ENCODE peak calls at places on chromosome 12, in six cellular contexts. T is colonic mucosa, Z is left ventricle myocardium inferior, U is mucosa of descending colon, I is Panc1, A is cardiac muscle cell. K is an unnamed sample.
A peak's percentile ranks its signal among the peaks of the same experiment; 100 is the strongest.

GRCh38 chr12:10554971-10555481 is 49.3 kb downstream of the EIF2S3B start:
- DNase-seq in A (no peak), U (no peak), Z (no peak), T (no peak), I (no peak), K (no peak)

GRCh38 chr12:12839886-12840285 is 26.7 kb downstream of the DDX47 start:
- DNase-seq in U (peak; percentile 90), I (peak; percentile 65), A (peak; percentile 68), Z (no peak), T (peak; percentile 88), K (peak; percentile 67)

GRCh38 chr12:43648636-43649035 is 96.6 kb upstream of the ADAMTS20 start:
- DNase-seq in A (no peak), I (no peak), T (no peak), Z (no peak), U (no peak), K (no peak)

GRCh38 chr12:14920475-14921126 is 17.7 kb downstream of the ERP27 start:
- DNase-seq in T (no peak), Z (no peak), A (no peak), I (no peak), U (no peak), K (no peak)

GRCh38 chr12:20212036-20212435 is 156.3 kb upstream of the PDE3A start:
- DNase-seq in Z (no peak), U (no peak), A (peak; percentile 72), T (no peak), I (no peak), K (no peak)

GRCh38 chr12:96233941-96234461 is 39.8 kb downstream of the ELK3 start:
- DNase-seq in A (peak; percentile 98), T (peak; percentile 73), I (no peak), Z (peak; percentile 92), U (peak; percentile 64), K (peak; percentile 97)

GRCh38 chr12:60263146-60263545 is 667.3 kb downstream of the SLC16A7 start:
- DNase-seq in U (no peak), I (no peak), Z (no peak), T (no peak), A (no peak), K (no peak)

GRCh38 chr12:92961949-92962348 is 32.9 kb upstream of the EEA1 start:
- DNase-seq in T (no peak), Z (no peak), U (no peak), I (no peak), A (no peak), K (no peak)

GRCh38 chr12:47652491-47653234 is 53.2 kb downstream of the RPAP3 start:
- DNase-seq in A (no peak), T (peak; percentile 25), U (peak; percentile 15), Z (peak; percentile 18), I (no peak), K (no peak)

GRCh38 chr12:42967850-42968249 is 378.3 kb upstream of the PRICKLE1 start:
- DNase-seq in U (no peak), T (no peak), Z (no peak), I (no peak), A (no peak), K (no peak)

GRCh38 chr12:95446511-95446910 is 27.4 kb upstream of the METAP2 start:
- DNase-seq in A (peak; percentile 62), T (peak; percentile 70), I (no peak), U (peak; percentile 62), Z (peak; percentile 46), K (peak; percentile 60)

GRCh38 chr12:92244036-92244435 is 98.4 kb upstream of the BTG1 start:
- DNase-seq in A (peak; percentile 76), Z (no peak), T (peak; percentile 24), I (no peak), U (peak; percentile 12), K (no peak)

GRCh38 chr12:109815225-109815624 is 18.0 kb downstream of the TRPV4 start:
- DNase-seq in Z (no peak), U (no peak), T (no peak), A (no peak), I (no peak), K (no peak)

GRCh38 chr12:124713436-124714082 is 146.1 kb upstream of the NCOR2 start:
- DNase-seq in I (no peak), T (peak; percentile 45), A (peak; percentile 89), U (peak; percentile 59), Z (no peak), K (peak; percentile 82)

GRCh38 chr12:95218852-95219171 is 1.2 kb downstream of the VEZT start:
- DNase-seq in Z (no peak), I (no peak), A (no peak), T (peak; percentile 56), U (peak; percentile 47), K (no peak)

GRCh38 chr12:124422142-124422569 is 127.3 kb downstream of the RFLNA start:
- DNase-seq in U (peak; percentile 85), T (peak; percentile 82), I (no peak), A (no peak), Z (no peak), K (no peak)

GRCh38 chr12:50763637-50764115 is at the start of gene ATF1:
- DNase-seq in U (peak; percentile 93), A (peak; percentile 96), I (peak; percentile 61), T (peak; percentile 90), Z (peak; percentile 91), K (peak; percentile 93)

GRCh38 chr12:108646597-108647190 is 13.0 kb upstream of the SELPLG start:
- DNase-seq in Z (no peak), T (no peak), A (no peak), I (no peak), U (no peak), K (no peak)

GRCh38 chr12:108645686-108646596 is 12.2 kb upstream of the SELPLG start:
- DNase-seq in I (no peak), Z (no peak), A (no peak), U (no peak), T (no peak), K (no peak)

GRCh38 chr12:108647936-108648287 is 14.2 kb upstream of the SELPLG start:
- DNase-seq in U (no peak), Z (no peak), A (no peak), T (no peak), I (no peak), K (no peak)

GRCh38 chr12:108648371-108648770 is 14.7 kb upstream of the SELPLG start:
- DNase-seq in A (no peak), T (no peak), Z (no peak), U (no peak), I (no peak), K (no peak)

DNA sequence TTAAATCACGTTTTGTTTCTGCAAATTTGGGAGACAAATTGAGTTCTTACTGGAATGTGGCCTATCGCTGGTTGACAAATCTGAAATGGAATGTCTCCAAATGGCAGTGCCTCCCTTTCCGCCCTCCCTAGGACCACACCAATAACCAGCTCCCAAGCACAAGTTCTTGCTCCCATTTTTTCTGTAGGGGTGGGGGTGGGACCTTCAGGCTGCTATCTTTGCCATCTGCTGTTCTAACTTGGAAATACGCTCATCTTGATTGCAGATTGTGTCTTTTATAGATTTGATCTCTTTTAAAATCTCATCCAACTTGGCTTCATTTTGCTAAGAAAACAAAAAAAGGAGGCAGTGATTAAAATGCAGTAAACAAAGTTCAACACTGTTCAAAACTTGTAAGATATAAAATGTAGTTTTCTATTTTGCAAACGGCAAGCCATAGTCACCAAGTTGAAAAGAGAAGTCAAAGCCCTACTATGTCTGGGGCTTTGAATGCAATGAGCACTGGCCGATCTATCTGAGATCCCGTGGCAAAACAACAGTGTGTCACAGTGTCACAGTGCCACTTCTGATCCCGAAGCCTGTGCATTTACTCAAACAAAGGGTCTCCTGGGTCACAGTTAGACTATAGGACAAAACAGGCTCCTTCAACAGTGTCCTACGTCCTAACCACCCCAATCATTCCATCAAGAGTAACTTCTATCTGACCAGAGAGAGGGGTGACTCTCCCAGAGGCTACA is 13.7 kb upstream of the SELPLG start:
- DNase-seq in T (no peak), U (no peak), I (no peak), Z (no peak), A (no peak), K (no peak)
- H3K4me1 ChIP-seq in T (no peaks in the 10 kb centered on the region), U (no peaks in the 10 kb centered on the region), I (peaks cover 3% of the 10 kb centered on the region), Z (peaks cover 81% of the 10 kb centered on the region), A (peaks cover 7% of the 10 kb centered on the region), K (no peaks in the 10 kb centered on the region)

DNA sequence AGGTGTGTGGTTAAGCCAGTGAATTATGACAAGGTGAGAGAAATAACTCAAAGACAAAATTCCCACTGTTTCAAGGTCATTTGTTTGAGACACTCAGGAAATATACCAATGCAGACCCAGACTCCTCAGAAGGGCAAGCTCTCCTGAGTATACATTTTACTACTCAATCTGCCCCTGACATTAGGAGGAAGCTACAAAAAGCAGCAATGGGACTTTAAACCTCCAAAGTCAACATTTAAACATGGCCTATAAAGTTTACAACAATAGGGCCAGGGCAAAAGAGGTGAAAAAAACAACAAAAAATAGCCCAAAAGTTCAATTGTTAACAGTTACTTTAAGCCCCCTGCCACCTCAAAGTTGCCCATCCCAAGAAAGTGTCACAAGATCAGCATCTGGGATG is 19.5 kb upstream of the PEX5 start:
- DNase-seq in I (no peak), Z (no peak), A (no peak), T (no peak), U (no peak), K (no peak)
- H3K9me3 ChIP-seq in I (peaks cover 12% of the 10 kb centered on the region), Z (peaks cover 42% of the 10 kb centered on the region), A (no peaks in the 10 kb centered on the region), T (no peaks in the 10 kb centered on the region), U (peaks cover 32% of the 10 kb centered on the region), K (peaks cover 14% of the 10 kb centered on the region)

GRCh38 chr12:121092034-121092433 is 40.6 kb upstream of the P2RX7 start:
- DNase-seq in T (no peak), Z (no peak), A (no peak), I (no peak), U (no peak), K (peak; percentile 30)

GRCh38 chr12:121099779-121100178 is 32.9 kb upstream of the P2RX7 start:
- DNase-seq in Z (no peak), U (no peak), I (no peak), T (no peak), A (no peak), K (no peak)

GRCh38 chr12:121093487-121093891 is 39.2 kb upstream of the P2RX7 start:
- DNase-seq in Z (no peak), I (no peak), U (no peak), T (no peak), A (no peak), K (peak; percentile 44)

GRCh38 chr12:121096199-121096798 is 36.4 kb upstream of the P2RX7 start:
- DNase-seq in Z (no peak), T (no peak), I (no peak), U (no peak), A (no peak), K (no peak)

GRCh38 chr12:121095544-121096198 is 37.0 kb upstream of the P2RX7 start:
- DNase-seq in Z (peak; percentile 67), A (peak; percentile 73), T (peak; percentile 68), U (peak; percentile 71), I (peak; percentile 20), K (peak; percentile 78)
- H3K4me3 ChIP-seq in Z (peak overlapping the region; percentile 61), A (no peak overlapping the region), T (peak overlapping the region; percentile 9), U (no peak overlapping the region), I (peak overlapping the region; percentile 23), K (peak overlapping the region; percentile 31)

GRCh38 chr12:52038447-52038846 is 12.8 kb upstream of the NR4A1 start:
- DNase-seq in U (no peak), A (no peak), Z (no peak), I (no peak), T (no peak), K (no peak)

GRCh38 chr12:52035926-52036325 is 15.3 kb upstream of the NR4A1 start:
- DNase-seq in I (no peak), A (no peak), Z (no peak), U (no peak), T (peak; percentile 26), K (no peak)

GRCh38 chr12:52036587-52037171 is 14.6 kb upstream of the NR4A1 start:
- DNase-seq in Z (peak; percentile 91), A (peak; percentile 87), T (peak; percentile 90), U (peak; percentile 93), I (no peak), K (peak; percentile 94)

GRCh38 chr12:52033506-52034258 is 17.6 kb upstream of the NR4A1 start:
- DNase-seq in I (no peak), U (no peak), A (no peak), T (peak; percentile 32), Z (no peak), K (no peak)

GRCh38 chr12:52037248-52037861 is 13.9 kb upstream of the NR4A1 start:
- DNase-seq in T (no peak), I (no peak), U (no peak), A (peak; percentile 77), Z (peak; percentile 58), K (no peak)
- H3K4me1 ChIP-seq in T (peaks cover 3% of the 10 kb centered on the region), I (peaks cover 5% of the 10 kb centered on the region), U (peaks cover 20% of the 10 kb centered on the region), A (peaks cover 6% of the 10 kb centered on the region), Z (peaks cover 94% of the 10 kb centered on the region), K (peaks cover 77% of the 10 kb centered on the region)